ENCODE peak calls at places on chromosome 1, in ten cellular contexts. One of them, this sample, is unnamed.

GRCh38 chr1:6447818-6448748 is 17.9 kb downstream of the TNFRSF25 start:
- DNase-seq in nephron progenitor cell: peak
- DNase-seq in transverse colon: peak
- DNase-seq in non-pigmented ciliary epithelial cell: no peak
- DNase-seq in kidney: no peak
- DNase-seq in activated T-cell treated with anti-CD3 and anti-CD28 coated beads for 1 hour: peak
- DNase-seq in left cardiac atrium: no peak
- DNase-seq in fibroblast of mammary gland: no peak
- DNase-seq in cardiac fibroblast: no peak
- DNase-seq in NCI-H1105 treated with DMSO at 0.1 percent for 48 hours: peak
- DNase-seq in this sample: no peak

GRCh38 chr1:91741301-91741700 is 144.7 kb downstream of the TGFBR3 start:
- DNase-seq in non-pigmented ciliary epithelial cell: no peak
- DNase-seq in nephron progenitor cell: no peak
- DNase-seq in transverse colon: no peak
- DNase-seq in cardiac fibroblast: no peak
- DNase-seq in activated T-cell treated with anti-CD3 and anti-CD28 coated beads for 1 hour: no peak
- DNase-seq in fibroblast of mammary gland: peak
- DNase-seq in NCI-H1105 treated with DMSO at 0.1 percent for 48 hours: no peak
- DNase-seq in kidney: no peak
- DNase-seq in left cardiac atrium: no peak
- DNase-seq in this sample: peak

GRCh38 chr1:117128323-117129079 is 7.0 kb upstream of the TRIM45 start:
- DNase-seq in cardiac fibroblast: peak
- DNase-seq in nephron progenitor cell: no peak
- DNase-seq in non-pigmented ciliary epithelial cell: no peak
- DNase-seq in kidney: no peak
- DNase-seq in NCI-H1105 treated with DMSO at 0.1 percent for 48 hours: peak
- DNase-seq in activated T-cell treated with anti-CD3 and anti-CD28 coated beads for 1 hour: no peak
- DNase-seq in left cardiac atrium: no peak
- DNase-seq in transverse colon: no peak
- DNase-seq in fibroblast of mammary gland: peak
- DNase-seq in this sample: peak

GRCh38 chr1:36922071-36922470 is 112.2 kb downstream of the GRIK3 start:
- DNase-seq in fibroblast of mammary gland: no peak
- DNase-seq in non-pigmented ciliary epithelial cell: no peak
- DNase-seq in kidney: no peak
- DNase-seq in left cardiac atrium: no peak
- DNase-seq in nephron progenitor cell: no peak
- DNase-seq in activated T-cell treated with anti-CD3 and anti-CD28 coated beads for 1 hour: no peak
- DNase-seq in NCI-H1105 treated with DMSO at 0.1 percent for 48 hours: no peak
- DNase-seq in transverse colon: no peak
- DNase-seq in cardiac fibroblast: no peak
- DNase-seq in this sample: no peak

GRCh38 chr1:192730206-192730605 is 78.6 kb upstream of the RGS2 start:
- DNase-seq in cardiac fibroblast: peak
- DNase-seq in non-pigmented ciliary epithelial cell: no peak
- DNase-seq in kidney: no peak
- DNase-seq in activated T-cell treated with anti-CD3 and anti-CD28 coated beads for 1 hour: no peak
- DNase-seq in fibroblast of mammary gland: peak
- DNase-seq in nephron progenitor cell: no peak
- DNase-seq in transverse colon: no peak
- DNase-seq in left cardiac atrium: no peak
- DNase-seq in NCI-H1105 treated with DMSO at 0.1 percent for 48 hours: no peak
- DNase-seq in this sample: no peak

GRCh38 chr1:232905324-232906034 is 44.9 kb upstream of the NTPCR start:
- DNase-seq in kidney: no peak
- DNase-seq in activated T-cell treated with anti-CD3 and anti-CD28 coated beads for 1 hour: no peak
- DNase-seq in cardiac fibroblast: no peak
- DNase-seq in nephron progenitor cell: no peak
- DNase-seq in transverse colon: no peak
- DNase-seq in NCI-H1105 treated with DMSO at 0.1 percent for 48 hours: no peak
- DNase-seq in non-pigmented ciliary epithelial cell: no peak
- DNase-seq in left cardiac atrium: no peak
- DNase-seq in fibroblast of mammary gland: peak
- DNase-seq in this sample: peak

GRCh38 chr1:90800012-90800717 is 83.1 kb upstream of the BARHL2 start:
- DNase-seq in nephron progenitor cell: no peak
- DNase-seq in left cardiac atrium: no peak
- DNase-seq in cardiac fibroblast: no peak
- DNase-seq in NCI-H1105 treated with DMSO at 0.1 percent for 48 hours: no peak
- DNase-seq in fibroblast of mammary gland: no peak
- DNase-seq in transverse colon: no peak
- DNase-seq in non-pigmented ciliary epithelial cell: no peak
- DNase-seq in kidney: no peak
- DNase-seq in activated T-cell treated with anti-CD3 and anti-CD28 coated beads for 1 hour: no peak
- DNase-seq in this sample: no peak

GRCh38 chr1:54763814-54764131 is 550 bp downstream of the PARS2 start:
- DNase-seq in NCI-H1105 treated with DMSO at 0.1 percent for 48 hours: peak
- DNase-seq in cardiac fibroblast: no peak
- DNase-seq in activated T-cell treated with anti-CD3 and anti-CD28 coated beads for 1 hour: no peak
- DNase-seq in kidney: no peak
- DNase-seq in transverse colon: no peak
- DNase-seq in non-pigmented ciliary epithelial cell: no peak
- DNase-seq in left cardiac atrium: no peak
- DNase-seq in nephron progenitor cell: no peak
- DNase-seq in fibroblast of mammary gland: no peak
- DNase-seq in this sample: no peak

GRCh38 chr1:20368866-20369545 is 78.3 kb downstream of the VWA5B1 start:
- DNase-seq in kidney: no peak
- DNase-seq in nephron progenitor cell: no peak
- DNase-seq in fibroblast of mammary gland: no peak
- DNase-seq in NCI-H1105 treated with DMSO at 0.1 percent for 48 hours: peak
- DNase-seq in left cardiac atrium: no peak
- DNase-seq in transverse colon: no peak
- DNase-seq in non-pigmented ciliary epithelial cell: no peak
- DNase-seq in cardiac fibroblast: no peak
- DNase-seq in activated T-cell treated with anti-CD3 and anti-CD28 coated beads for 1 hour: no peak
- DNase-seq in this sample: no peak

GRCh38 chr1:79128726-79129125 is 122.2 kb upstream of the ADGRL4 start:
- DNase-seq in left cardiac atrium: no peak
- DNase-seq in activated T-cell treated with anti-CD3 and anti-CD28 coated beads for 1 hour: no peak
- DNase-seq in cardiac fibroblast: peak
- DNase-seq in fibroblast of mammary gland: peak
- DNase-seq in kidney: no peak
- DNase-seq in NCI-H1105 treated with DMSO at 0.1 percent for 48 hours: no peak
- DNase-seq in nephron progenitor cell: no peak
- DNase-seq in transverse colon: no peak
- DNase-seq in non-pigmented ciliary epithelial cell: peak
- DNase-seq in this sample: peak

GRCh38 chr1:37605061-37605650 is 9.4 kb upstream of the GNL2 start:
- DNase-seq in left cardiac atrium: peak
- DNase-seq in cardiac fibroblast: peak
- DNase-seq in kidney: no peak
- DNase-seq in non-pigmented ciliary epithelial cell: no peak
- DNase-seq in transverse colon: no peak
- DNase-seq in fibroblast of mammary gland: no peak
- DNase-seq in activated T-cell treated with anti-CD3 and anti-CD28 coated beads for 1 hour: no peak
- DNase-seq in nephron progenitor cell: no peak
- DNase-seq in NCI-H1105 treated with DMSO at 0.1 percent for 48 hours: no peak
- DNase-seq in this sample: no peak

GRCh38 chr1:205632374-205633169 is 761 bp upstream of the ELK4 start:
- DNase-seq in nephron progenitor cell: no peak
- DNase-seq in cardiac fibroblast: no peak
- DNase-seq in left cardiac atrium: no peak
- DNase-seq in activated T-cell treated with anti-CD3 and anti-CD28 coated beads for 1 hour: no peak
- DNase-seq in kidney: no peak
- DNase-seq in transverse colon: no peak
- DNase-seq in fibroblast of mammary gland: no peak
- DNase-seq in non-pigmented ciliary epithelial cell: no peak
- DNase-seq in NCI-H1105 treated with DMSO at 0.1 percent for 48 hours: no peak
- DNase-seq in this sample: peak

GRCh38 chr1:62528015-62528414 is 69.3 kb upstream of the ANGPTL3 start:
- DNase-seq in left cardiac atrium: peak
- DNase-seq in activated T-cell treated with anti-CD3 and anti-CD28 coated beads for 1 hour: no peak
- DNase-seq in non-pigmented ciliary epithelial cell: no peak
- DNase-seq in cardiac fibroblast: peak
- DNase-seq in fibroblast of mammary gland: no peak
- DNase-seq in nephron progenitor cell: no peak
- DNase-seq in transverse colon: no peak
- DNase-seq in kidney: no peak
- DNase-seq in NCI-H1105 treated with DMSO at 0.1 percent for 48 hours: no peak
- DNase-seq in this sample: no peak

GRCh38 chr1:220451541-220451940 is 76.4 kb upstream of the MARK1 start:
- DNase-seq in activated T-cell treated with anti-CD3 and anti-CD28 coated beads for 1 hour: no peak
- DNase-seq in left cardiac atrium: no peak
- DNase-seq in NCI-H1105 treated with DMSO at 0.1 percent for 48 hours: no peak
- DNase-seq in cardiac fibroblast: no peak
- DNase-seq in fibroblast of mammary gland: peak
- DNase-seq in transverse colon: no peak
- DNase-seq in kidney: no peak
- DNase-seq in nephron progenitor cell: no peak
- DNase-seq in non-pigmented ciliary epithelial cell: no peak
- DNase-seq in this sample: peak

GRCh38 chr1:170666661-170667060 is 2.7 kb downstream of the PRRX1 start:
- DNase-seq in kidney: no peak
- DNase-seq in left cardiac atrium: no peak
- DNase-seq in cardiac fibroblast: no peak
- DNase-seq in NCI-H1105 treated with DMSO at 0.1 percent for 48 hours: no peak
- DNase-seq in nephron progenitor cell: peak
- DNase-seq in activated T-cell treated with anti-CD3 and anti-CD28 coated beads for 1 hour: no peak
- DNase-seq in fibroblast of mammary gland: no peak
- DNase-seq in non-pigmented ciliary epithelial cell: no peak
- DNase-seq in transverse colon: no peak
- DNase-seq in this sample: no peak

GRCh38 chr1:228228601-228229074 is 20.8 kb downstream of the OBSCN start:
- DNase-seq in activated T-cell treated with anti-CD3 and anti-CD28 coated beads for 1 hour: no peak
- DNase-seq in kidney: no peak
- DNase-seq in NCI-H1105 treated with DMSO at 0.1 percent for 48 hours: no peak
- DNase-seq in cardiac fibroblast: peak
- DNase-seq in transverse colon: no peak
- DNase-seq in left cardiac atrium: no peak
- DNase-seq in fibroblast of mammary gland: peak
- DNase-seq in non-pigmented ciliary epithelial cell: peak
- DNase-seq in nephron progenitor cell: no peak
- DNase-seq in this sample: peak

GRCh38 chr1:162856260-162856659 is 4.7 kb downstream of the CCDC190 start:
- DNase-seq in fibroblast of mammary gland: peak
- DNase-seq in activated T-cell treated with anti-CD3 and anti-CD28 coated beads for 1 hour: no peak
- DNase-seq in transverse colon: no peak
- DNase-seq in left cardiac atrium: no peak
- DNase-seq in NCI-H1105 treated with DMSO at 0.1 percent for 48 hours: no peak
- DNase-seq in kidney: no peak
- DNase-seq in nephron progenitor cell: no peak
- DNase-seq in cardiac fibroblast: peak
- DNase-seq in non-pigmented ciliary epithelial cell: peak
- DNase-seq in this sample: peak

GRCh38 chr1:79469121-79469520 is 462.6 kb upstream of the ADGRL4 start:
- DNase-seq in activated T-cell treated with anti-CD3 and anti-CD28 coated beads for 1 hour: no peak
- DNase-seq in transverse colon: no peak
- DNase-seq in NCI-H1105 treated with DMSO at 0.1 percent for 48 hours: no peak
- DNase-seq in left cardiac atrium: no peak
- DNase-seq in cardiac fibroblast: no peak
- DNase-seq in fibroblast of mammary gland: no peak
- DNase-seq in kidney: no peak
- DNase-seq in nephron progenitor cell: no peak
- DNase-seq in non-pigmented ciliary epithelial cell: no peak
- DNase-seq in this sample: no peak

GRCh38 chr1:99763956-99764355 is 2.5 kb downstream of the FRRS1 start:
- DNase-seq in transverse colon: no peak
- DNase-seq in non-pigmented ciliary epithelial cell: no peak
- DNase-seq in left cardiac atrium: no peak
- DNase-seq in kidney: no peak
- DNase-seq in cardiac fibroblast: no peak
- DNase-seq in fibroblast of mammary gland: no peak
- DNase-seq in NCI-H1105 treated with DMSO at 0.1 percent for 48 hours: no peak
- DNase-seq in nephron progenitor cell: no peak
- DNase-seq in activated T-cell treated with anti-CD3 and anti-CD28 coated beads for 1 hour: no peak
- DNase-seq in this sample: peak

GRCh38 chr1:46394108-46394871 is at the start of gene FAAH:
- DNase-seq in cardiac fibroblast: peak
- DNase-seq in non-pigmented ciliary epithelial cell: no peak
- DNase-seq in NCI-H1105 treated with DMSO at 0.1 percent for 48 hours: peak
- DNase-seq in nephron progenitor cell: peak
- DNase-seq in kidney: peak
- DNase-seq in transverse colon: peak
- DNase-seq in fibroblast of mammary gland: peak
- DNase-seq in activated T-cell treated with anti-CD3 and anti-CD28 coated beads for 1 hour: peak
- DNase-seq in left cardiac atrium: peak
- DNase-seq in this sample: peak

GRCh38 chr1:36212782-36213181 is 11.5 kb upstream of the THRAP3 start:
- DNase-seq in NCI-H1105 treated with DMSO at 0.1 percent for 48 hours: no peak
- DNase-seq in left cardiac atrium: no peak
- DNase-seq in cardiac fibroblast: no peak
- DNase-seq in transverse colon: no peak
- DNase-seq in activated T-cell treated with anti-CD3 and anti-CD28 coated beads for 1 hour: no peak
- DNase-seq in kidney: no peak
- DNase-seq in fibroblast of mammary gland: no peak
- DNase-seq in non-pigmented ciliary epithelial cell: no peak
- DNase-seq in nephron progenitor cell: no peak
- DNase-seq in this sample: no peak

GRCh38 chr1:1621173-1621661 is 5.9 kb downstream of the MIB2 start:
- DNase-seq in non-pigmented ciliary epithelial cell: no peak
- DNase-seq in cardiac fibroblast: no peak
- DNase-seq in left cardiac atrium: no peak
- DNase-seq in nephron progenitor cell: no peak
- DNase-seq in NCI-H1105 treated with DMSO at 0.1 percent for 48 hours: no peak
- DNase-seq in kidney: peak
- DNase-seq in activated T-cell treated with anti-CD3 and anti-CD28 coated beads for 1 hour: no peak
- DNase-seq in transverse colon: no peak
- DNase-seq in fibroblast of mammary gland: no peak
- DNase-seq in this sample: no peak

GRCh38 chr1:36908096-36908495 is 126.2 kb downstream of the GRIK3 start:
- DNase-seq in transverse colon: no peak
- DNase-seq in NCI-H1105 treated with DMSO at 0.1 percent for 48 hours: no peak
- DNase-seq in left cardiac atrium: no peak
- DNase-seq in activated T-cell treated with anti-CD3 and anti-CD28 coated beads for 1 hour: no peak
- DNase-seq in nephron progenitor cell: no peak
- DNase-seq in fibroblast of mammary gland: no peak
- DNase-seq in non-pigmented ciliary epithelial cell: no peak
- DNase-seq in kidney: no peak
- DNase-seq in cardiac fibroblast: no peak
- DNase-seq in this sample: no peak

GRCh38 chr1:242243472-242243871 is 244.6 kb upstream of the MAP1LC3C start:
- DNase-seq in non-pigmented ciliary epithelial cell: no peak
- DNase-seq in NCI-H1105 treated with DMSO at 0.1 percent for 48 hours: no peak
- DNase-seq in kidney: no peak
- DNase-seq in fibroblast of mammary gland: no peak
- DNase-seq in nephron progenitor cell: no peak
- DNase-seq in activated T-cell treated with anti-CD3 and anti-CD28 coated beads for 1 hour: no peak
- DNase-seq in transverse colon: no peak
- DNase-seq in cardiac fibroblast: no peak
- DNase-seq in left cardiac atrium: no peak
- DNase-seq in this sample: no peak

GRCh38 chr1:89631756-89632155 is 1.2 kb upstream of the LRRC8C start:
- DNase-seq in fibroblast of mammary gland: no peak
- DNase-seq in left cardiac atrium: peak
- DNase-seq in transverse colon: no peak
- DNase-seq in non-pigmented ciliary epithelial cell: no peak
- DNase-seq in kidney: no peak
- DNase-seq in nephron progenitor cell: no peak
- DNase-seq in activated T-cell treated with anti-CD3 and anti-CD28 coated beads for 1 hour: no peak
- DNase-seq in NCI-H1105 treated with DMSO at 0.1 percent for 48 hours: no peak
- DNase-seq in cardiac fibroblast: peak
- DNase-seq in this sample: no peak

GRCh38 chr1:46131093-46131492 is 1.3 kb downstream of the PIK3R3 start:
- DNase-seq in fibroblast of mammary gland: no peak
- DNase-seq in non-pigmented ciliary epithelial cell: no peak
- DNase-seq in left cardiac atrium: no peak
- DNase-seq in nephron progenitor cell: no peak
- DNase-seq in kidney: no peak
- DNase-seq in cardiac fibroblast: peak
- DNase-seq in NCI-H1105 treated with DMSO at 0.1 percent for 48 hours: no peak
- DNase-seq in activated T-cell treated with anti-CD3 and anti-CD28 coated beads for 1 hour: no peak
- DNase-seq in transverse colon: no peak
- DNase-seq in this sample: peak

GRCh38 chr1:210726621-210727020 is 397.9 kb downstream of the HHAT start:
- DNase-seq in left cardiac atrium: peak
- DNase-seq in activated T-cell treated with anti-CD3 and anti-CD28 coated beads for 1 hour: peak
- DNase-seq in fibroblast of mammary gland: peak
- DNase-seq in transverse colon: no peak
- DNase-seq in non-pigmented ciliary epithelial cell: no peak
- DNase-seq in NCI-H1105 treated with DMSO at 0.1 percent for 48 hours: no peak
- DNase-seq in nephron progenitor cell: peak
- DNase-seq in cardiac fibroblast: no peak
- DNase-seq in kidney: no peak
- DNase-seq in this sample: peak

GRCh38 chr1:206503591-206504362 is 3.6 kb upstream of the RASSF5 start:
- DNase-seq in cardiac fibroblast: peak
- DNase-seq in NCI-H1105 treated with DMSO at 0.1 percent for 48 hours: no peak
- DNase-seq in fibroblast of mammary gland: peak
- DNase-seq in left cardiac atrium: peak
- DNase-seq in kidney: no peak
- DNase-seq in non-pigmented ciliary epithelial cell: peak
- DNase-seq in transverse colon: peak
- DNase-seq in activated T-cell treated with anti-CD3 and anti-CD28 coated beads for 1 hour: no peak
- DNase-seq in nephron progenitor cell: no peak
- DNase-seq in this sample: peak

This sample was measured in renal cortical epithelial cell.